ENCODE peak calls at places on chromosomes 3 and 15, in four cellular contexts. G, U, Y and O are unnamed samples.

GRCh38 chr3:188126271-188126670 is 27.7 kb upstream of the LPP start:
- DNase-seq in G (no peak), U (no peak), Y (no peak), O (no peak)

GRCh38 chr3:141507392-141508066 is 20.7 kb downstream of the RASA2 start:
- DNase-seq in G (no peak), U (no peak), Y (no peak), O (no peak)

GRCh38 chr3:102207173-102207572 is 227.6 kb upstream of the ZPLD1 start:
- DNase-seq in G (no peak), U (no peak), Y (no peak), O (no peak)

GRCh38 chr15:67720556-67721175 is 104.6 kb upstream of the SKOR1 start:
- DNase-seq in G (no peak), U (no peak), Y (no peak), O (no peak)

GRCh38 chr3:13544293-13544831 is 4.6 kb upstream of the FBLN2 start:
- DNase-seq in G (no peak), U (no peak), Y (no peak), O (no peak)

GRCh38 chr3:190076601-190077444 is 43.9 kb downstream of the P3H2 start:
- DNase-seq in G (no peak), U (peak; percentile 41), Y (no peak), O (peak; percentile 6)

GRCh38 chr15:81091889-81092558 is 42.0 kb upstream of the CFAP161 start:
- DNase-seq in G (no peak), U (no peak), Y (peak; percentile 36), O (peak; percentile 13)

GRCh38 chr3:136380530-136380929 is 130.4 kb downstream of the PCCB start:
- DNase-seq in G (no peak), U (no peak), Y (no peak), O (no peak)

GRCh38 chr15:63374686-63375520 is 6.7 kb downstream of the CA12 start:
- DNase-seq in G (no peak), U (no peak), Y (no peak), O (no peak)

GRCh38 chr15:71425388-71425787 is 310.1 kb downstream of the THSD4 start:
- DNase-seq in G (no peak), U (no peak), Y (no peak), O (no peak)

GRCh38 chr15:71780349-71780976 is 29.9 kb upstream of the NR2E3 start:
- DNase-seq in G (peak; percentile 49), U (peak; percentile 31), Y (peak; percentile 54), O (peak; percentile 45)

GRCh38 chr3:161854232-161854771 is 357.7 kb downstream of the OTOL1 start:
- DNase-seq in G (no peak), U (peak; percentile 49), Y (no peak), O (peak; percentile 59)

GRCh38 chr15:75203908-75204263 is 2.2 kb downstream of the C15orf39 start:
- DNase-seq in G (no peak), U (no peak), Y (no peak), O (no peak)

GRCh38 chr3:19945405-19946290 is 1.2 kb upstream of the RAB5A start:
- DNase-seq in G (no peak), U (no peak), Y (no peak), O (no peak)

GRCh38 chr3:157441102-157441622 is 4.5 kb downstream of the PTX3 start:
- DNase-seq in G (no peak), U (no peak), Y (no peak), O (no peak)

GRCh38 chr3:157436583-157437300 is at the start of gene PTX3:
- DNase-seq in G (no peak), U (no peak), Y (no peak), O (no peak)

GRCh38 chr3:157443873-157444770 is 7.5 kb downstream of the PTX3 start:
- DNase-seq in G (no peak), U (no peak), Y (no peak), O (no peak)

GRCh38 chr3:157442729-157443128 is 6.1 kb downstream of the PTX3 start:
- DNase-seq in G (no peak), U (no peak), Y (no peak), O (no peak)

DNA sequence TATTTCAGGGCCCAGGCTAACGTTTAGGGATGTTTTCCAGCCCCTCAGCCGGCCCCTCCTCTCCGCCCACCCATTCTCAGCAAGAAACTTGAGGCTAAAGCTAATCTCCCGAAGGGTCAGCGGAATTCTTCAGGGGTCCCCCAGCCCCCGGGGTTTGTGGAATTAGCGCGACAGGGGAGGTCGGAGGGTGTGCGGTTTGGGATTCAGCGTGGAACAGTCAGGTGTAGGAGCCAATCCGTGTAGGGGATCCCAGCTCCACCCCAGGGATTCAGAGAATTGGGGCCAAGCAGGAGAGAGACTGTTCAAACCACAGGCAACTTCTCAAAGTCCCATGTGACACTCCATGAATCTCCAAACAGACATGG is 1.7 kb downstream of the PTX3 start:
- DNase-seq in G (no peak), U (no peak), Y (no peak), O (no peak)
- H3K9ac ChIP-seq in G (no peak overlapping the region), U (peak overlapping the region; percentile 83), Y (no peak overlapping the region), O (no peak overlapping the region)

DNA sequence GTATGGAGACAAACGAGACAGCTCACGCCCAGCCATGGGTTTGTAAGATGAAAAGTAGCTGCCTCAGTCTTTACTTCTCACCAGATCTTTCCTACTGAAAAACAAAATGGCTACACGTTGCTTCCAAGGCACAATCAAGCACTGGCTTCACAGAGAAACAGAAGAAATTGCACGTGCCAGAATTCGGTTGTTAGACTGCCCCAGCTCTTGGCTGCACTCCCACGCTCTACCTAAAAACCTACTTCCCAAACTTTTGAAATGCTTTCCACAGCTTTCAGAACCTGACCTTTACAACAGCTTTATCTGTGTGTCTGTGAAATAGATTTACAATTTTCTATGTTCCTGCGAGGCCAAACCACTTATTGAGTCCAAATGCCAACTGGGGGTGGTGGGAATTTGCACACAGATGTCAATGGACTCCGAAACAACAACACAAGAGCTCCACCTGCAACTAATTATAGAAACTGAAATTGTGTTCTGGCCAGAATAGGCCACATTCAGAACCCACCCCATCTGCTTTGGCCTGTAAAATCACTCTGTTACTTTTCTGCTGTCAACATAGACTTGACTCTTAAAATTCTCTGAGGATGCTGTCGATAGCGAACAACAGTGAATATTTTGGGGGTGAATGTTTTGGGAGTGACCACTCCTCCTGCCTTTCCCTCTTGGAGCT is 44.6 kb downstream of the ERC2 start:
- DNase-seq in G (no peak), U (no peak), Y (no peak), O (no peak)
- TF ChIP-seq CBX5 in G (no peak), U (no peak), Y (no peak), O (no peak)

DNA sequence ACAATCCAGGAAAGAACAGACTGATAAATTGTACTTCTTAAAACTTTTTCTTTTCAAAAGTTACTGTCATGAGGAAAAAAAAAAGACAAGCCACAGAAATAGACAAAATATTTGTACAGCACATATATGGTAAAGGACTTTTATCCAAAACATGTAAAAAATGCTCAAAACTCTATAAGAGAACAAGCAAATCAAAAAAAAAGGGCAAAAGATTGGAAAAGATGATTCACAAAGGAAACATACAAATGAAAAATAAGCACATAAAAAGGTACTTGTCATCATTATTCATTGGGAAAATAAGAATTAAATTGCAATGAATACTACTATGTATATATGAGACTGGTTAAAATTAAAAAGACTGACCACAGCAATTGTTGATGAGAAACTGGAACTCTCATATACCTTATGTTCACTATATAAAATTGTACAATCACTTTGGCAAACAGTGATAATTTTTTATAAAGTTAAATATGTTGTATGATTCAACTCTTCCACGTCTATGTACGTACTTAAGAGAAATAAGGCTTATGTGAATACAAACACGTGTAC is 39.7 kb downstream of the DIPK2A start:
- DNase-seq in G (no peak), U (no peak), Y (no peak), O (no peak)
- H3K9ac ChIP-seq in G (no peak overlapping the region), U (no peak overlapping the region), Y (no peak overlapping the region), O (no peak overlapping the region)

GRCh38 chr3:193872265-193872753 is 263.6 kb upstream of the HES1 start:
- DNase-seq in G (no peak), U (no peak), Y (peak; percentile 52), O (peak; percentile 70)

GRCh38 chr3:193874512-193874911 is 261.4 kb upstream of the HES1 start:
- DNase-seq in G (no peak), U (no peak), Y (no peak), O (no peak)

GRCh38 chr3:193873802-193874201 is 262.1 kb upstream of the HES1 start:
- DNase-seq in G (no peak), U (no peak), Y (no peak), O (no peak)

GRCh38 chr3:193875601-193876321 is 260.2 kb upstream of the HES1 start:
- DNase-seq in G (no peak), U (no peak), Y (no peak), O (peak; percentile 12)

DNA sequence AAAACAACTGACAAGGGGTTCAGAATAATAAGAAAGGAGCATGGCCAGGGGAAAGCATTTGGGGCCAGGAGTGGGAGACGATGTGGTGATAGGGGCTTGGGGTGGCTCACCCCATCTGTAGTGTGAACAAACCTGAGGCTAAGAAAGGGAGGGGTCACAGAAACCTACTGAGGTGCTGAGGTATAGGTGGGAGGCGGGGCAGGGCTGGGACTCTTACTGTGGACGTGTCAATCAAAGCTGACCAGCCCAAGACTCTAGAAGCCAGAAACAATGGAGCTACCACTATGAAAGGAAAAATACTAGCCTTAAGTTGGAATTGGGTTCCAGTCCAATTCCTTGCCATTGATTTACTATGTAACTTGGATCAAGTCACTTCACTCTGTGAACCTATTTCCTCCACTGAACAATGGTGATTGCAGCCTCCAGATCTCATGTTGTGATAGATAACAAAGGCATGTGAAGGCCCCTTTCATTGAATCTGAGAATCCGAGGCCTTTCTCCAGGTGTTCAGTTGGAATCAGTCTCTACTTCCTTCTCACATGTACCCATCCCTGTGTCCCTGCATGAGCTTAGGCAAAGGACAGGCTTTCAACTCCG is 260.9 kb upstream of the HES1 start:
- DNase-seq in G (no peak), U (no peak), Y (no peak), O (no peak)
- TF ChIP-seq CBX5 in G (no peak), U (no peak), Y (no peak), O (no peak)

DNA sequence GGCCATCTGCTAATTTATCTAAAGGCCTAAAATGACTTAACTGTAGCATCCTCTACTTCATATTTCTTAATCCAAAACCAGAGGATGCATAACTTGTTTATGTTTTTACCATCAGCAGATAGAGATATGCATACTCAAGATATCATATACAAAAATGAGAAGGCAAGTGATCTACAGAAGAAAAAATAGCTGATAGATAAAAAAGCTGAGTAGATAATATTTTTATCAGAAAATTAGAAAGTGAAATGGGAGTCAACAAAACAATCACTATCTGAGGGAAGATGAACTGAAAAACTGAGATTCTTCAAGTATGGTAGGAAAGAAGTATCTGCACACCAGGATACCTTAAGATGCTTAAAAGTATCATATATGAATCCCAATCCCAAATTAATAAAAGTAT is 25.4 kb downstream of the DYNC1LI1 start:
- DNase-seq in G (no peak), U (no peak), Y (no peak), O (no peak)
- H3K9ac ChIP-seq in G (no peak overlapping the region), U (no peak overlapping the region), Y (no peak overlapping the region), O (no peak overlapping the region)